ENCODE peak calls at places on chromosomes 6 and 20, in eight cellular contexts. I, X, R, K, L, W, N and A are unnamed samples.

GRCh38 chr6:105553174-105553573 is 150.3 kb upstream of the PREP start:
- DNase-seq in I (no peak), X (peak; percentile 45), R (peak; percentile 55), K (no peak), L (no peak), W (no peak), N (no peak), A (no peak)

GRCh38 chr6:37399795-37400490 is 33.1 kb upstream of the CMTR1 start:
- DNase-seq in I (no peak), X (no peak), R (no peak), K (no peak), L (no peak), W (no peak), N (no peak), A (no peak)

GRCh38 chr6:106082735-106083398 is 3.3 kb upstream of the PRDM1 start:
- DNase-seq in I (no peak), X (no peak), R (no peak), K (peak; percentile 94), L (no peak), W (peak; percentile 94), N (peak; percentile 35), A (no peak)

GRCh38 chr6:130206474-130206873 is 16.3 kb downstream of the SAMD3 start:
- DNase-seq in I (no peak), X (no peak), R (no peak), K (no peak), L (no peak), W (no peak), N (no peak), A (no peak)

GRCh38 chr20:37194616-37195015 is 15.3 kb upstream of the MROH8 start:
- DNase-seq in I (no peak), X (no peak), R (no peak), K (no peak), L (no peak), W (no peak), N (no peak), A (no peak)

GRCh38 chr6:162195441-162195840 is 532.1 kb downstream of the PRKN start:
- DNase-seq in I (no peak), X (no peak), R (no peak), K (no peak), L (no peak), W (no peak), N (no peak), A (no peak)

GRCh38 chr6:77447254-77447653 is 16.0 kb downstream of the HTR1B start:
- DNase-seq in I (no peak), X (no peak), R (no peak), K (peak; percentile 40), L (no peak), W (peak; percentile 87), N (peak; percentile 65), A (no peak)

GRCh38 chr20:17934141-17934862 is 34.3 kb downstream of the SNX5 start:
- DNase-seq in I (no peak), X (no peak), R (no peak), K (no peak), L (no peak), W (no peak), N (no peak), A (no peak)

GRCh38 chr20:46857061-46857831 is 37.4 kb upstream of the EYA2 start:
- DNase-seq in I (no peak), X (no peak), R (no peak), K (no peak), L (no peak), W (peak; percentile 8), N (no peak), A (no peak)

GRCh38 chr6:49269190-49269589 is 193.9 kb downstream of the MMUT start:
- DNase-seq in I (no peak), X (no peak), R (no peak), K (peak; percentile 61), L (no peak), W (peak; percentile 2), N (peak; percentile 14), A (no peak)

GRCh38 chr20:47502271-47502730 is 614 bp downstream of the NCOA3 start:
- DNase-seq in I (no peak), X (peak; percentile 20), R (peak; percentile 37), K (peak; percentile 7), L (no peak), W (peak; percentile 8), N (peak; percentile 11), A (peak; percentile 30)

GRCh38 chr6:106066984-106067383 is 19.2 kb upstream of the PRDM1 start:
- DNase-seq in I (no peak), X (no peak), R (no peak), K (peak; percentile 24), L (no peak), W (peak; percentile 85), N (no peak), A (peak; percentile 22)

GRCh38 chr20:16011061-16011460 is 562.2 kb downstream of the KIF16B start:
- DNase-seq in I (no peak), X (no peak), R (no peak), K (no peak), L (no peak), W (no peak), N (no peak), A (no peak)

GRCh38 chr6:117548797-117549301 is 53.5 kb downstream of the GOPC start:
- DNase-seq in I (no peak), X (peak; percentile 21), R (no peak), K (peak; percentile 85), L (no peak), W (peak; percentile 73), N (peak; percentile 77), A (peak; percentile 18)

GRCh38 chr6:25105070-25105925 is 169.5 kb upstream of the RIPOR2 start:
- DNase-seq in I (no peak), X (no peak), R (no peak), K (no peak), L (no peak), W (peak; percentile 18), N (no peak), A (no peak)

GRCh38 chr20:3276400-3277015 is 37.5 kb upstream of the SLC4A11 start:
- DNase-seq in I (no peak), X (peak; percentile 36), R (peak; percentile 25), K (peak; percentile 62), L (no peak), W (peak; percentile 22), N (peak; percentile 54), A (no peak)

GRCh38 chr6:35461270-35461669 is 6.9 kb upstream of the RPL10A start:
- DNase-seq in I (no peak), X (peak; percentile 43), R (no peak), K (no peak), L (no peak), W (no peak), N (no peak), A (no peak)

GRCh38 chr6:1895721-1896120 is 286.0 kb downstream of the FOXC1 start:
- DNase-seq in I (no peak), X (no peak), R (no peak), K (no peak), L (no peak), W (peak; percentile 34), N (no peak), A (no peak)

GRCh38 chr20:44887466-44887865 is 2.0 kb downstream of the YWHAB start:
- DNase-seq in I (no peak), X (no peak), R (no peak), K (no peak), L (no peak), W (no peak), N (no peak), A (no peak)
- H3K4me3 ChIP-seq in I (no peak overlapping the region), X (peak overlapping the region; percentile 94), R (peak overlapping the region; percentile 61), K (peak overlapping the region; percentile 92), L (peak overlapping the region; percentile 94), W (peak overlapping the region; percentile 79), N (peak overlapping the region; percentile 99), A (peak overlapping the region; percentile 77)

GRCh38 chr6:73180718-73181619 is 44.3 kb downstream of the KHDC1L start:
- DNase-seq in I (no peak), X (peak; percentile 20), R (peak; percentile 60), K (peak; percentile 85), L (no peak), W (peak; percentile 84), N (peak; percentile 85), A (peak; percentile 43)
- H3K4me3 ChIP-seq in I (no peak overlapping the region), X (no peak overlapping the region), R (no peak overlapping the region), K (peak overlapping the region; percentile 45), L (no peak overlapping the region), W (peak overlapping the region; percentile 42), N (peak overlapping the region; percentile 51), A (peak overlapping the region; percentile 28)

GRCh38 chr20:64114356-64114971 is 7.1 kb upstream of the NPBWR2 start:
- DNase-seq in I (no peak), X (no peak), R (no peak), K (no peak), L (no peak), W (no peak), N (no peak), A (no peak)

GRCh38 chr20:64113796-64114355 is 6.5 kb upstream of the NPBWR2 start:
- DNase-seq in I (no peak), X (no peak), R (no peak), K (no peak), L (no peak), W (no peak), N (no peak), A (no peak)

GRCh38 chr20:64112691-64113443 is 5.5 kb upstream of the NPBWR2 start:
- DNase-seq in I (no peak), X (no peak), R (no peak), K (no peak), L (no peak), W (no peak), N (no peak), A (no peak)

GRCh38 chr20:64111841-64112641 is 4.7 kb upstream of the NPBWR2 start:
- DNase-seq in I (no peak), X (no peak), R (no peak), K (no peak), L (no peak), W (no peak), N (no peak), A (no peak)

GRCh38 chr20:64113444-64113775 is 6.0 kb upstream of the NPBWR2 start:
- DNase-seq in I (no peak), X (no peak), R (no peak), K (no peak), L (no peak), W (no peak), N (no peak), A (no peak)
- H3K4me3 ChIP-seq in I (no peak overlapping the region), X (no peak overlapping the region), R (no peak overlapping the region), K (no peak overlapping the region), L (no peak overlapping the region), W (no peak overlapping the region), N (no peak overlapping the region), A (no peak overlapping the region)

DNA sequence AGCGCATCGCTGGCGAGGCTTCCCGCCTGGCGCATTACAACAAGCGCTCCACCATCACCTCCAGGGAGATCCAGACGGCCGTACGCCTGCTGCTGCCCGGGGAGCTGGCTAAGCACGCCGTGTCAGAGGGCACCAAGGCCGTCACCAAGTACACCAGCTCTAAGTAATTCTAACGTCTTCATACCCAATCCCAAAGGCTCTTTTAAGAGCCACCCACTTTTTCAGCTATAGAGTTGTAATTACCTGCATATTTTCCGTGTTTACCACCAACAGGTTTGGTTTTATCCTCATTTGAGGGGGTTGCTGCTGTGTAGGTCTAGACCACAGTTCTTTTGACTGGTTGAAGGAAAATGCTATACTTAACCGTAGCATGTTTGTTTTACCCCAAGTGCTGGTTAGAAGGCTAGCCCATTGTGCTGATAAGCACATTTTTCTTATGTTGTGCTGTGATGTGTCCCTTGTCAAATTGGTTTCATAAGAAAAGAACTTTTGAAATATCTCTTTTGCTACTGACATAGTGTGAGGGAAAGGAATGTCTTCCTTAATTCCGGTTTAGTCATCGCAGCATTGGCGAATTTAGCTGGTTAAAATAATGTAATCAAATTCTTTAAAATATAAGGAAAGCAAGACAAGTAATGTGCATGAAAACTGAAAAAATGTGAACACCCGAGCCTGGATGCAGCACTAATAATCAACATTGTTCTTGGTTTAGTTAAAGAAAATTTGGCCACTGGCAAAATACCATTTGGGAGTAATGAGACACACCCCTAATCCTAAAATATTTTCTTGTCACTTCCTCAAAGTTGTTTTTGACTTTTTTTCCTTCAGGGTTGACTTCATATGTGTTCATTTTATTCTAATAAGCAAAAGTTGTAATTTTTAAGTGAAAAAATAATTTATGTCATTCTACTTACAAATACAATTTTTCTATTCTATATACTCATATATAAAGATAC is 112.8 kb downstream of the HFE start:
- DNase-seq in I (no peak), X (no peak), R (peak; percentile 54), K (peak; percentile 64), L (no peak), W (peak; percentile 38), N (peak; percentile 55), A (no peak)
- H3K4me3 ChIP-seq in I (no peak overlapping the region), X (peak overlapping the region; percentile 77), R (peak overlapping the region; percentile 37), K (peak overlapping the region; percentile 84), L (peak overlapping the region; percentile 61), W (peak overlapping the region; percentile 54), N (peak overlapping the region; percentile 85), A (peak overlapping the region; percentile 72)